ENCODE peak calls at places on chromosomes 6 and 20, in seven cellular contexts. R is lower lobe of right lung, B is caudate nucleus, K is right cardiac atrium, Q is substantia nigra, N is coronary artery, G is dorsolateral prefrontal cortex. Y is an unnamed sample.
A peak's percentile ranks its signal among the peaks of the same experiment; 100 is the strongest.

GRCh38 chr6:98808522-98809210 is 25.7 kb upstream of the POU3F2 start:
- DNase-seq in R (no peak), B (no peak), K (no peak), Q (no peak), N (no peak), G (no peak), Y (no peak)

GRCh38 chr6:7991992-7992815 is 72.0 kb downstream of the BLOC1S5 start:
- DNase-seq in R (no peak), B (no peak), K (peak; percentile 68), Q (no peak), N (no peak), G (no peak), Y (peak; percentile 30)

GRCh38 chr20:21149344-21149743 is 23.5 kb downstream of the KIZ start:
- DNase-seq in R (no peak), B (no peak), K (no peak), Q (no peak), N (no peak), G (no peak), Y (no peak)

GRCh38 chr6:96015791-96016776 is at the start of gene FUT9:
- DNase-seq in R (no peak), B (peak; percentile 97), K (peak; percentile 35), Q (peak; percentile 54), N (no peak), G (peak; percentile 85), Y (no peak)

GRCh38 chr6:28567506-28567905 is 41.8 kb downstream of the GPX5 start:
- DNase-seq in R (no peak), B (no peak), K (no peak), Q (no peak), N (no peak), G (no peak), Y (no peak)

GRCh38 chr6:39203804-39204495 is 25.3 kb downstream of the KCNK5 start:
- DNase-seq in R (peak; percentile 90), B (no peak), K (no peak), Q (no peak), N (no peak), G (no peak), Y (no peak)

GRCh38 chr6:40328376-40328987 is 258.7 kb downstream of the LRFN2 start:
- DNase-seq in R (peak; percentile 52), B (peak; percentile 20), K (no peak), Q (no peak), N (no peak), G (no peak), Y (no peak)

GRCh38 chr20:7828437-7828836 is 111.8 kb downstream of the HAO1 start:
- DNase-seq in R (no peak), B (no peak), K (no peak), Q (no peak), N (no peak), G (no peak), Y (no peak)

GRCh38 chr6:64815718-64816117 is 891.3 kb downstream of the EYS start:
- DNase-seq in R (no peak), B (no peak), K (no peak), Q (no peak), N (no peak), G (no peak), Y (no peak)

GRCh38 chr20:62557999-62558408 is 82.2 kb upstream of the GATA5 start:
- DNase-seq in R (no peak), B (no peak), K (no peak), Q (no peak), N (no peak), G (no peak), Y (no peak)

GRCh38 chr6:122790740-122791679 is 2.0 kb downstream of the SMPDL3A start:
- DNase-seq in R (no peak), B (no peak), K (no peak), Q (no peak), N (no peak), G (no peak), Y (no peak)

GRCh38 chr6:39228111-39228971 is 934 bp downstream of the KCNK5 start:
- DNase-seq in R (no peak), B (no peak), K (no peak), Q (no peak), N (no peak), G (no peak), Y (no peak)

GRCh38 chr20:53773792-53774371 is 180.2 kb upstream of the ZNF217 start:
- DNase-seq in R (no peak), B (no peak), K (no peak), Q (no peak), N (no peak), G (no peak), Y (no peak)

GRCh38 chr6:112881027-112881426 is 533.9 kb downstream of the RFPL4B start:
- DNase-seq in R (no peak), B (no peak), K (no peak), Q (no peak), N (no peak), G (no peak), Y (no peak)

GRCh38 chr20:19953606-19954005 is 63.6 kb upstream of the NAA20 start:
- DNase-seq in R (no peak), B (no peak), K (no peak), Q (no peak), N (no peak), G (no peak), Y (no peak)

GRCh38 chr6:130913119-130913518 is 85.9 kb downstream of the SMLR1 start:
- DNase-seq in R (no peak), B (no peak), K (no peak), Q (no peak), N (no peak), G (no peak), Y (no peak)

GRCh38 chr6:29509239-29509638 is 21.5 kb upstream of the MAS1L start:
- DNase-seq in R (no peak), B (no peak), K (no peak), Q (no peak), N (no peak), G (no peak), Y (no peak)

GRCh38 chr20:22248052-22248667 is 336.2 kb downstream of the FOXA2 start:
- DNase-seq in R (no peak), B (no peak), K (no peak), Q (no peak), N (no peak), G (no peak), Y (no peak)

GRCh38 chr6:106747139-106747538 is 117.8 kb downstream of the QRSL1 start:
- DNase-seq in R (no peak), B (no peak), K (no peak), Q (no peak), N (no peak), G (no peak), Y (no peak)
- H3K27ac ChIP-seq in R (no peak overlapping the region), B (no peak overlapping the region), K (no peak overlapping the region), Q (no peak overlapping the region), N (no peak overlapping the region), G (no peak overlapping the region), Y (no peak overlapping the region)

GRCh38 chr6:155530219-155530834 is 74.7 kb upstream of the NOX3 start:
- DNase-seq in R (no peak), B (no peak), K (no peak), Q (no peak), N (no peak), G (no peak), Y (no peak)
- H3K27ac ChIP-seq in R (no peak overlapping the region), B (no peak overlapping the region), K (no peak overlapping the region), Q (no peak overlapping the region), N (no peak overlapping the region), G (no peak overlapping the region), Y (no peak overlapping the region)

DNA sequence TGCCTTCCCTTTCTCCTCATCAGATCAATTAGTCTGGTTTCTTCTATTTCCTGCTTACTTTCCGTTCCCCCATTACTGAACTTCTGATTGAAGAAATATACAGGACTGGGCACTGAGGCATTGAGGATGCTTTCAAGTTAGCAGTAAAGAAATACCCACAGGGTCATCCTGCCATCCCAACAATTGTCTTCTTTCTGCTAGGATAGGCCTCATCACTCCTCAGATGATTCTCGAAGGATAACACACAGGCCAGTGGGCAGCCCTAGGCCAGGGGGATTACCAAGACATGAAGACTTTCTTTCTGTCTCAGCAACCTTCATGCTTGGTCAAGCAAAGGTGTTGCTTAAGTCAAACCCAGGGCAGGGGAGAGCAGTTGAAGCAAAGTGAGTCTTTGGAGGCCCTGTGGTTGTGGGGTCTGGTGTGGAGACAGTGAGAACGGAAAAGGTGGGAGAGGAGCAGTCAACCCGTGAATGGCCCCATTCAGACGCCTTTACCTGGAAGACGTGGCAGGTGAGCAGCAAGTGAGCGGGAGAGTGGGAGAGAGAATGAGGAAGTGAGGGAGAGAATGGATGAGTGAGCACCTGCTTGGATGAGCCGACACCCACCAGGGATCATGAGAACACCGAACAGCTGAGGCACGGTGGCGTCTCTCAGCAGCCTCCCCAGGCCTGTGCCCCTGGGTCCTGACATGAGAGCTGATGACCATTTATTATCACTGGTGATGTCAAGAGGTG is 462.9 kb downstream of the PREX1 start:
- DNase-seq in R (no peak), B (no peak), K (no peak), Q (no peak), N (no peak), G (no peak), Y (no peak)
- H3K27ac ChIP-seq in R (no peak overlapping the region), B (no peak overlapping the region), K (no peak overlapping the region), Q (no peak overlapping the region), N (no peak overlapping the region), G (no peak overlapping the region), Y (no peak overlapping the region)

GRCh38 chr6:311679-312220 is 19.5 kb downstream of the DUSP22 start:
- DNase-seq in R (no peak), B (no peak), K (peak; percentile 80), Q (no peak), N (no peak), G (no peak), Y (peak; percentile 76)

GRCh38 chr6:313917-314316 is 21.6 kb downstream of the DUSP22 start:
- DNase-seq in R (no peak), B (no peak), K (peak; percentile 30), Q (no peak), N (peak; percentile 75), G (no peak), Y (no peak)

GRCh38 chr6:310671-311070 is 18.4 kb downstream of the DUSP22 start:
- DNase-seq in R (no peak), B (no peak), K (no peak), Q (no peak), N (no peak), G (no peak), Y (no peak)

GRCh38 chr6:315226-315625 is 22.9 kb downstream of the DUSP22 start:
- DNase-seq in R (no peak), B (no peak), K (no peak), Q (no peak), N (peak; percentile 71), G (no peak), Y (no peak)

GRCh38 chr6:312704-313485 is 20.6 kb downstream of the DUSP22 start:
- DNase-seq in R (no peak), B (no peak), K (peak; percentile 63), Q (no peak), N (no peak), G (no peak), Y (no peak)
- H3K27ac ChIP-seq in R (no peak overlapping the region), B (no peak overlapping the region), K (no peak overlapping the region), Q (no peak overlapping the region), N (no peak overlapping the region), G (no peak overlapping the region), Y (peak overlapping the region; percentile 64)

Y was measured in heart left ventricle.